ENCODE peak calls at places on chromosomes 11 and 22, in six cellular contexts. C is transverse colon, U is heart right ventricle, K is SJCRH30, H is ovary, I is keratinocyte. W is an unnamed sample. For H3K4me1, the result is how much of the 10 kb centered on the place peaks cover.

GRCh38 chr11:122192634-122193245 is 76.7 kb upstream of the BLID start:
- DNase-seq in I (no peak), H (no peak), U (no peak), C (no peak), K (no peak), W (no peak)

GRCh38 chr22:33542153-33542552 is 378.1 kb downstream of the LARGE1 start:
- DNase-seq in H (no peak), C (no peak), K (no peak), I (no peak), U (peak), W (no peak)

GRCh38 chr11:9091044-9091936 is at the start of gene SCUBE2:
- DNase-seq in H (no peak), C (peak), K (no peak), U (no peak), I (no peak), W (no peak)

GRCh38 chr11:123363556-123363955 is 66.5 kb upstream of the GRAMD1B start:
- DNase-seq in K (no peak), U (peak), H (no peak), I (no peak), C (no peak), W (no peak)

GRCh38 chr22:45565973-45566372 is 63.3 kb downstream of the FBLN1 start:
- DNase-seq in K (no peak), H (no peak), U (no peak), C (no peak), I (no peak), W (no peak)

GRCh38 chr11:44629732-44630345 is 64.4 kb downstream of the CD82 start:
- DNase-seq in K (no peak), I (no peak), H (no peak), C (no peak), U (no peak), W (no peak)

GRCh38 chr11:57491371-57492061 is 24.0 kb downstream of the SLC43A1 start:
- DNase-seq in I (no peak), H (no peak), U (no peak), K (peak), C (peak), W (no peak)

GRCh38 chr11:45051621-45052020 is 94.8 kb upstream of the PRDM11 start:
- DNase-seq in U (no peak), C (no peak), K (no peak), H (no peak), I (no peak), W (no peak)

GRCh38 chr22:41021039-41021654 is 70.0 kb downstream of the RBX1 start:
- DNase-seq in U (no peak), C (peak), I (no peak), H (peak), K (peak), W (peak)

GRCh38 chr11:80307676-80308075 is 866.8 kb upstream of the TENM4 start:
- DNase-seq in C (no peak), U (no peak), H (no peak), K (no peak), I (no peak), W (no peak)

GRCh38 chr22:35620624-35621245 is 3.6 kb upstream of the MB start:
- DNase-seq in H (no peak), C (no peak), U (peak), I (no peak), K (no peak), W (no peak)

GRCh38 chr11:40380871-40381270 is 1078.6 kb downstream of the LRRC4C start:
- DNase-seq in C (no peak), I (no peak), H (no peak), U (no peak), K (no peak), W (no peak)

GRCh38 chr11:119479685-119480275 is 56.8 kb upstream of the THY1 start:
- DNase-seq in K (no peak), I (no peak), U (no peak), C (no peak), H (no peak), W (no peak)

GRCh38 chr22:19568337-19569311 is 44.4 kb upstream of the CLDN5 start:
- DNase-seq in K (no peak), H (no peak), C (no peak), U (peak), I (no peak), W (no peak)

GRCh38 chr22:44668190-44668885 is 33.7 kb upstream of the PRR5 start:
- DNase-seq in I (no peak), U (no peak), C (no peak), K (no peak), H (peak), W (no peak)

GRCh38 chr11:1760351-1761109 is 3.2 kb downstream of the CTSD start:
- DNase-seq in K (no peak), U (peak), C (peak), I (no peak), H (no peak), W (peak)

GRCh38 chr11:100563541-100564280 is 123.4 kb upstream of the ARHGAP42 start:
- DNase-seq in U (no peak), K (no peak), I (no peak), C (no peak), H (no peak), W (no peak)

GRCh38 chr11:64894070-64894811 is 15.8 kb upstream of the EHD1 start:
- DNase-seq in H (peak), C (peak), I (no peak), K (peak), U (peak), W (peak)

GRCh38 chr11:108672113-108672512 is 7.2 kb downstream of the DDX10 start:
- DNase-seq in C (no peak), I (no peak), K (no peak), H (no peak), U (no peak), W (no peak)

GRCh38 chr22:39183991-39184585 is 31.6 kb upstream of the CBX7 start:
- DNase-seq in K (peak), I (no peak), C (no peak), U (no peak), H (no peak), W (peak)

GRCh38 chr11:15123849-15124248 is 9.1 kb downstream of the INSC start:
- DNase-seq in U (no peak), I (peak), K (no peak), C (no peak), H (no peak), W (no peak)

GRCh38 chr22:44256860-44257560 is 55.7 kb downstream of the SHISAL1 start:
- DNase-seq in K (no peak), U (no peak), I (no peak), H (no peak), C (no peak), W (no peak)

GRCh38 chr11:20041499-20041898 is 118.8 kb downstream of the DBX1 start:
- DNase-seq in K (no peak), U (no peak), H (no peak), C (no peak), I (no peak), W (no peak)

GRCh38 chr22:23888615-23889401 is 5.4 kb upstream of the MIF start:
- DNase-seq in H (peak), K (peak), U (no peak), C (no peak), I (no peak), W (no peak)

GRCh38 chr11:107844041-107844440 is 14.5 kb downstream of the SLC35F2 start:
- DNase-seq in H (no peak), C (no peak), U (no peak), I (peak), K (no peak), W (no peak)

GRCh38 chr22:17117400-17117799 is 3.8 kb downstream of the TMEM121B start:
- DNase-seq in C (no peak), H (no peak), I (no peak), U (no peak), K (no peak), W (no peak)

GRCh38 chr11:130202818-130203671 is 43.5 kb downstream of the ST14 start:
- DNase-seq in K (no peak), C (no peak), U (no peak), I (no peak), H (no peak), W (peak)

GRCh38 chr22:19058713-19059451 is 63.3 kb downstream of the DGCR2 start:
- DNase-seq in U (no peak), K (no peak), C (no peak), H (no peak), I (no peak), W (no peak)

GRCh38 chr11:55697817-55698216 is 35.8 kb downstream of the OR4C6 start:
- DNase-seq in C (no peak), K (no peak), I (no peak), H (no peak), U (no peak), W (no peak)

GRCh38 chr22:20928573-20928967 is 11.4 kb downstream of the CRKL start:
- DNase-seq in I (no peak), K (no peak), U (no peak), H (no peak), C (no peak), W (no peak)

GRCh38 chr11:109120341-109120740 is 301.6 kb upstream of the C11orf87 start:
- DNase-seq in U (no peak), C (no peak), I (no peak), H (no peak), K (no peak), W (no peak)

GRCh38 chr11:8297781-8298440 is 34.2 kb upstream of the LMO1 start:
- DNase-seq in C (no peak), H (no peak), I (no peak), K (no peak), U (no peak), W (no peak)

GRCh38 chr11:102843474-102843873 is at the start of gene MMP3:
- DNase-seq in K (no peak), C (no peak), I (no peak), U (no peak), H (no peak), W (no peak)

GRCh38 chr11:126477526-126478275 is 122.2 kb downstream of the ST3GAL4 start:
- DNase-seq in H (no peak), I (no peak), K (no peak), C (no peak), U (no peak), W (no peak)

DNA sequence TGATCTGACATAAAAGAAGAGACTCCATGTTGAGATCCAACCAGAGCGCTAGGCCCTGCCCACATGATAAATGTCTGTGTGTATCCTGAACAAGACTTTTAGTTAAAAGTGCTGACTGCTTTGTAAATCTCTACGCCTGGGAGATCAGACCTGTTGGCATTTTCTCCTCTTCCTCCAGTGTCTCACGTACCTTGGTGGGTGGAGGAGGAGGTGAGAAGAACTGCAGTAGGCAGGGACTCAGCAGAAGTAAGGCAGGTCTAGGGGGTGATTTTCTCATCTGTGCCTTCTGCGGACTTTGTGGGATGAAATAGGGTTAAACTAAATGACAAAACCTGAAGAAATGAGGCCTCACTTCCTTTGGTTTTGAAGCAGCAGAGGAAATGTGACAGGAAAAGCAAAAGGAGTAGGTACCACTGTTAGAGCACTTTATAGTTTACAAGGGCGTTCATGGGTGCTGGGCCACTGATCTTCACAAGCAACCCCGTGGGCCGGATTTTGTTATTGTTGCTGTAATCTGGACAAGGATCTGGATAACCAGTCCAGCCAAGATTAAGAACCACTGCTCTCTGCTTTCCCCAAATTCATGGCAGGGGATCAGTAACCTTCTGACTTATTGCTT is 36.7 kb upstream of the PLET1 start:
- DNase-seq in C (no peak), I (no peak), K (no peak), U (no peak), H (no peak), W (no peak)
- H3K4me1 ChIP-seq in C (under half), I (under half), K (under half), U (under half), H (under half), W (under half)

GRCh38 chr11:391117-392017 is 2.6 kb upstream of the PKP3 start:
- DNase-seq in C (no peak), U (no peak), H (no peak), I (no peak), K (no peak), W (no peak)
- H3K4me3 ChIP-seq in C (no peak), U (no peak), H (no peak), I (peak), K (no peak), W (no peak)

GRCh38 chr11:73787051-73787642 is 527 bp upstream of the MRPL48 start:
- DNase-seq in U (no peak), I (no peak), K (no peak), C (no peak), H (peak), W (no peak)
- H3K4me1 ChIP-seq in U (under half), I (under half), K (under half), C (under half), H (under half), W (under half)

GRCh38 chr22:37998543-37998942 is 14.2 kb upstream of the SOX10 start:
- DNase-seq in I (no peak), K (no peak), H (no peak), U (no peak), C (no peak), W (no peak)
- H3K4me3 ChIP-seq in I (no peak), K (no peak), H (no peak), U (no peak), C (no peak), W (no peak)

GRCh38 chr11:69694781-69695180 is 9.0 kb downstream of the FGF19 start:
- DNase-seq in K (no peak), H (no peak), C (no peak), U (no peak), I (no peak), W (no peak)

GRCh38 chr11:69692422-69692821 is 11.4 kb downstream of the FGF19 start:
- DNase-seq in U (no peak), K (no peak), I (no peak), C (no peak), H (no peak), W (no peak)

GRCh38 chr11:69689484-69690319 is 14.1 kb downstream of the FGF19 start:
- DNase-seq in K (no peak), H (no peak), U (no peak), I (no peak), C (no peak), W (no peak)

GRCh38 chr11:69686856-69687255 is 11.7 kb upstream of the LTO1 start:
- DNase-seq in K (no peak), U (no peak), C (no peak), H (no peak), I (no peak), W (no peak)

DNA sequence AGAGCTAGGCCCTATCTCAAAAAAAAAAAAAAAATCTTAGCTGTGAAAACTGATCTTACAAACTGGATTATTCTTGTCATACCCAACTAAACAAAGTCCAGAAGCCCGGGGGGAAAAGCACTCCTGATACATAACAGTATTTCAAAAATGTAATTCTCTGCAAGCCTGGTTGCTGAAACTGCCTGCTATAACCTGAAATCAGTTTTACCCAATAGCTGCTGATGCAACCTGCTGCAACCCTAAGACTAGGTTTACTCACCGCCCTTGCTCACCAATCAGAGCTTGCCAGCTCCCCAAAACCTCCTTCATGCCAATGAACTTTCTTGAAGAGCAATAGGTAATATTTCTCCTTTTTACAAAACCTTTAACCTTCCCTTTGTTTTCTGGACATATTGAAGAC is 12.4 kb downstream of the FGF19 start:
- DNase-seq in H (no peak), U (no peak), C (no peak), I (no peak), K (no peak), W (no peak)
- H3K4me1 ChIP-seq in H (under half), U (under half), C (under half), I (under half), K (under half), W (under half)

DNA sequence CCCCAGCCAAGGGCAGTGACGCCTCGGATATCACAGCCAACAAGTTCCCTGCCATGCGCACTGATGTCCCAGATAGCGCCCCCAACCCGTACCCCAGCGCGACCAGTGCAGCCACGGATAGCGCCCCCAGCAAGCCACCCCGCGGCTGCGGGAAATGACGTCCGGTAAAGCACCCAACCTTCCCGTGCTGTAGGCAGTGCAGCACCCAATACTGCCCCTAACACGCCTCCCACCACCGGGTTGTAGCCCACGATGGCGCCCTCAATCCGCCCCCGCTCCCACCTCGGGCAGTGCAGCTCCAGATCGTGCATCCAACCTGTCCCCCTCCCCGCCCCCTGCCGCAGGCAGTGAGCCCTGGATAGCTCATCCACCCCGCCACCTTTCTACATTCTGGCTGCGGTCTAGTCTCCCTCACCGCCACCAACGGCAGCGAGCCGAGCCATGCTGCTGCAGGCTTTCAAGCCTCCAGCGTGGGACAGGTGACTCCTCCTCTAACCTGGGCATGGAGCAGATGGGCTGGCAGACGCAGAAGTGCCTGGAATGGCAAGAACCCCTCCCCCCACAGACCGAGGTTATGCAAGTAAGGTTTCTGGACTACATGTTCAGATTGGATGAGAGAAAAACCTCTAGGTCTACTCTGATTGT is 540 bp downstream of the RFPL2 start:
- DNase-seq in H (no peak), K (no peak), C (no peak), I (no peak), U (no peak), W (no peak)
- H3K4me3 ChIP-seq in H (no peak), K (no peak), C (no peak), I (peak), U (no peak), W (peak)

DNA sequence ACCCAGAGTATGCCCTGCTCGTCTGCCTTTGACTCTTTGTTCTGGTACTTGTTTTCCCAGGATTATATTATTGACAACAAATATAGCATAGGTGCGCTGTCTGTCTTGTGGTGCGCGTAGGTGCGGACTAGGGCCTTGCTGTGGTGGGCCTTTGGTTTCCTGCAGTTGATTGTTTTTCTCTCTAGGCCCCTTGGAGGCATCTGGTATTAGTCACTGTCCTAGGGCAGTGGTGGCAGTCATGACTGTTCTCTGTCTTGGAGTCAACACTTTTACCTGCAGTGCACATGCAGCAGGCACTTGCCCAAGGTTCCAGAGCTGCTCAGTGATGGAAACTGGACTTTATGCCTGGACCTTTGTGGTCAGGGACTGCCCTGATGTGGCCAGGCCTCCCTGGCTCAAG is 18.6 kb downstream of the PPP6R2 start:
- DNase-seq in C (no peak), U (no peak), H (no peak), I (no peak), K (no peak), W (no peak)
- H3K4me1 ChIP-seq in C (under half), U (under half), H (under half), I (under half), K (under half), W (under half)

DNA sequence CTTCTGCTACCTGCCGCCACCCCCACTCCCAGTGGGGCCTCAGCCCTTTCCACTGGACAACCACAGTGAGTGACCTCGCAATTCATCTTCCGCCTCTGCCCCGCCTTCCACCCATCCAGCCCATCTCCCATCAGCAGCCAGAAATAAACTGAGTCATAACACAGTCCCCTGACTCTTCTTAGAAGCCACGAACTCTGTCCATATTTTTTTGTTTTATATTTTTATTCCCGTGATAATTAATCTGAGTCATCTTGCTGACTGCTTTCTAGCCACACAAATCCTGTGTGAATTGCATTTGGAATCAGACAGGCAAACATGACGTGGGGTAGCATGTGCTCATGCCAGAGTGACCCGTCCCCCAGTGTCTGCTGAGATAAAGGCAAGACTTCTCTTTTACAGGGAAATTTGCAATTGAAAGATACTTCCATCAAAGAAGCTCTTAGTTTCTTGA is 7.0 kb downstream of the FADD start:
- DNase-seq in U (no peak), H (no peak), K (no peak), C (no peak), I (no peak), W (no peak)
- H3K4me3 ChIP-seq in U (no peak), H (no peak), K (no peak), C (no peak), I (no peak), W (no peak)

GRCh38 chr11:12690663-12691062 is 16.4 kb downstream of the TEAD1 start:
- DNase-seq in C (no peak), I (no peak), H (no peak), K (no peak), U (no peak), W (no peak)
- H3K4me1 ChIP-seq in C (under half), I (half or more), H (under half), K (under half), U (half or more), W (under half)

GRCh38 chr11:117936973-117937372 is 7.8 kb upstream of the TMPRSS13 start:
- DNase-seq in C (no peak), I (no peak), K (no peak), U (no peak), H (no peak), W (no peak)
- H3K4me3 ChIP-seq in C (no peak), I (no peak), K (no peak), U (no peak), H (no peak), W (no peak)